ENCODE peak calls at places on chromosomes 3 and 15, in nine cellular contexts. P, N, E, U, V, H, Q, A and J are unnamed samples.
A peak's percentile ranks its signal among the peaks of the same experiment; 100 is the strongest.

GRCh38 chr15:41341519-41341918 is 8.8 kb downstream of the NUSAP1 start:
- DNase-seq in P (no peak), N (no peak), E (no peak), U (no peak), V (no peak), H (no peak), Q (no peak), A (no peak), J (no peak)

GRCh38 chr3:140023616-140024530 is 88.9 kb downstream of the CLSTN2 start:
- DNase-seq in P (no peak), N (no peak), E (no peak), U (no peak), V (no peak), H (peak; percentile 25), Q (no peak), A (no peak), J (peak; percentile 48)

GRCh38 chr15:52415628-52416027 is 113.1 kb downstream of the MYO5A start:
- DNase-seq in P (no peak), N (no peak), E (no peak), U (no peak), V (no peak), H (no peak), Q (no peak), A (no peak), J (no peak)

GRCh38 chr3:58746758-58747157 is 80.2 kb upstream of the FAM3D start:
- DNase-seq in P (no peak), N (no peak), E (no peak), U (no peak), V (no peak), H (no peak), Q (no peak), A (no peak), J (no peak)

GRCh38 chr15:67127334-67127664 is 61.9 kb downstream of the SMAD3 start:
- DNase-seq in P (no peak), N (no peak), E (no peak), U (no peak), V (no peak), H (no peak), Q (no peak), A (no peak), J (no peak)

GRCh38 chr3:114364806-114365205 is 71.0 kb downstream of the TIGIT start:
- DNase-seq in P (no peak), N (no peak), E (no peak), U (no peak), V (no peak), H (no peak), Q (no peak), A (no peak), J (no peak)

GRCh38 chr3:4981688-4982494 is 2.7 kb downstream of the BHLHE40 start:
- DNase-seq in P (peak; percentile 32), N (no peak), E (no peak), U (no peak), V (peak; percentile 76), H (no peak), Q (no peak), A (no peak), J (no peak)

GRCh38 chr3:39980781-39981180 is 171.4 kb downstream of the MYRIP start:
- DNase-seq in P (no peak), N (no peak), E (no peak), U (no peak), V (no peak), H (no peak), Q (no peak), A (no peak), J (no peak)

GRCh38 chr3:153219147-153219546 is 57.1 kb downstream of the RAP2B start:
- DNase-seq in P (no peak), N (no peak), E (no peak), U (no peak), V (no peak), H (no peak), Q (no peak), A (no peak), J (no peak)

GRCh38 chr3:43855674-43856299 is 165.0 kb downstream of the ABHD5 start:
- DNase-seq in P (peak; percentile 32), N (peak; percentile 4), E (no peak), U (peak; percentile 24), V (peak; percentile 67), H (peak; percentile 40), Q (peak; percentile 69), A (no peak), J (no peak)

GRCh38 chr3:187777331-187778046 is 32.2 kb upstream of the BCL6 start:
- DNase-seq in P (peak; percentile 46), N (no peak), E (no peak), U (no peak), V (no peak), H (no peak), Q (peak; percentile 80), A (peak; percentile 16), J (no peak)

GRCh38 chr3:179560791-179561190 is 1.9 kb upstream of the ACTL6A start:
- DNase-seq in P (no peak), N (no peak), E (no peak), U (no peak), V (no peak), H (no peak), Q (no peak), A (no peak), J (no peak)

GRCh38 chr15:76932090-76932966 is 779 bp downstream of the RCN2 start:
- DNase-seq in P (no peak), N (no peak), E (no peak), U (no peak), V (no peak), H (no peak), Q (peak; percentile 30), A (no peak), J (no peak)

GRCh38 chr3:54830658-54831057 is 97.2 kb downstream of the LRTM1 start:
- DNase-seq in P (no peak), N (no peak), E (no peak), U (no peak), V (peak; percentile 22), H (no peak), Q (no peak), A (no peak), J (no peak)

GRCh38 chr3:69081583-69082262 is 1.6 kb upstream of the UBA3 start:
- DNase-seq in P (no peak), N (no peak), E (no peak), U (no peak), V (peak; percentile 71), H (no peak), Q (no peak), A (no peak), J (no peak)

GRCh38 chr3:127734754-127735473 is 62.2 kb downstream of the ABTB1 start:
- DNase-seq in P (no peak), N (no peak), E (no peak), U (no peak), V (peak; percentile 79), H (no peak), Q (no peak), A (no peak), J (no peak)

GRCh38 chr3:57796261-57796660 is 40.2 kb downstream of the SLMAP start:
- DNase-seq in P (no peak), N (no peak), E (no peak), U (no peak), V (no peak), H (no peak), Q (no peak), A (no peak), J (no peak)

GRCh38 chr15:82122754-82123400 is 77.1 kb upstream of the MEX3B start:
- DNase-seq in P (no peak), N (no peak), E (no peak), U (no peak), V (peak; percentile 88), H (no peak), Q (no peak), A (no peak), J (no peak)

GRCh38 chr3:156455839-156456238 is 99.1 kb downstream of the SSR3 start:
- DNase-seq in P (no peak), N (no peak), E (no peak), U (no peak), V (no peak), H (no peak), Q (no peak), A (no peak), J (no peak)

GRCh38 chr3:193677734-193678133 is 84.7 kb downstream of the OPA1 start:
- DNase-seq in P (no peak), N (no peak), E (no peak), U (no peak), V (no peak), H (no peak), Q (no peak), A (no peak), J (no peak)

GRCh38 chr15:23595368-23595767 is 29.9 kb downstream of the MKRN3 start:
- DNase-seq in P (no peak), N (no peak), E (no peak), U (no peak), V (no peak), H (no peak), Q (no peak), A (no peak), J (no peak)

GRCh38 chr15:77025941-77026411 is 31.1 kb downstream of the PSTPIP1 start:
- DNase-seq in P (no peak), N (no peak), E (no peak), U (no peak), V (no peak), H (peak; percentile 7), Q (no peak), A (no peak), J (no peak)

GRCh38 chr3:129160891-129161859 is at the start of gene ISY1:
- DNase-seq in P (peak; percentile 91), N (peak; percentile 82), E (peak; percentile 64), U (peak; percentile 77), V (peak; percentile 92), H (peak; percentile 84), Q (peak; percentile 93), A (peak; percentile 77), J (peak; percentile 3)

GRCh38 chr3:141147657-141148056 is 84.0 kb upstream of the PXYLP1 start:
- DNase-seq in P (no peak), N (no peak), E (no peak), U (no peak), V (no peak), H (no peak), Q (no peak), A (no peak), J (no peak)

GRCh38 chr3:13879102-13879945 is 547 bp downstream of the WNT7A start:
- DNase-seq in P (no peak), N (peak; percentile 42), E (no peak), U (peak; percentile 36), V (no peak), H (no peak), Q (no peak), A (no peak), J (no peak)

GRCh38 chr3:20772869-20773268 is 586.9 kb upstream of the SGO1 start:
- DNase-seq in P (no peak), N (no peak), E (no peak), U (no peak), V (no peak), H (no peak), Q (no peak), A (no peak), J (no peak)

GRCh38 chr15:67070892-67071664 is 5.7 kb downstream of the SMAD3 start:
- DNase-seq in P (no peak), N (no peak), E (no peak), U (no peak), V (no peak), H (no peak), Q (no peak), A (no peak), J (no peak)